ENCODE peak calls at places on chromosomes 7 and 10, in five cellular contexts. W is PC-9, Z is B cell, D is progenitor cell of endocrine pancreas, M is neural crest cell. C is an unnamed sample.

GRCh38 chr7:562394-562675 is 42.7 kb upstream of the PDGFA start:
- DNase-seq in W (no peak), Z (no peak), D (no peak), M (no peak), C (no peak)

GRCh38 chr7:24826662-24827020 is 69.4 kb upstream of the GSDME start:
- DNase-seq in W (no peak), Z (no peak), D (no peak), M (no peak), C (no peak)

GRCh38 chr7:111485981-111486380 is 76.3 kb downstream of the IMMP2L start:
- DNase-seq in W (no peak), Z (no peak), D (no peak), M (no peak), C (no peak)

GRCh38 chr7:139902436-139903102 is 73.5 kb downstream of the TBXAS1 start:
- DNase-seq in W (no peak), Z (no peak), D (no peak), M (no peak), C (no peak)

GRCh38 chr10:130337305-130337640 is 201.1 kb downstream of the GLRX3 start:
- DNase-seq in W (no peak), Z (no peak), D (no peak), M (no peak), C (no peak)

GRCh38 chr10:13560597-13560996 is 26.2 kb upstream of the PRPF18 start:
- DNase-seq in W (no peak), Z (no peak), D (no peak), M (no peak), C (no peak)

GRCh38 chr10:78555128-78555527 is 513.6 kb upstream of the ZMIZ1 start:
- DNase-seq in W (no peak), Z (no peak), D (no peak), M (no peak), C (no peak)

GRCh38 chr7:117871778-117872538 is 1.3 kb downstream of the CTTNBP2 start:
- DNase-seq in W (no peak), Z (no peak), D (peak), M (peak), C (peak)

GRCh38 chr10:58641708-58642107 is 129.0 kb downstream of the BICC1 start:
- DNase-seq in W (no peak), Z (no peak), D (no peak), M (no peak), C (no peak)

GRCh38 chr10:58641095-58641531 is 128.4 kb downstream of the BICC1 start:
- DNase-seq in W (no peak), Z (no peak), D (no peak), M (no peak), C (no peak)

GRCh38 chr10:58643029-58643428 is 130.4 kb downstream of the BICC1 start:
- DNase-seq in W (no peak), Z (no peak), D (no peak), M (no peak), C (no peak)

GRCh38 chr10:58644311-58644710 is 131.6 kb downstream of the BICC1 start:
- DNase-seq in W (no peak), Z (no peak), D (no peak), M (no peak), C (no peak)

DNA sequence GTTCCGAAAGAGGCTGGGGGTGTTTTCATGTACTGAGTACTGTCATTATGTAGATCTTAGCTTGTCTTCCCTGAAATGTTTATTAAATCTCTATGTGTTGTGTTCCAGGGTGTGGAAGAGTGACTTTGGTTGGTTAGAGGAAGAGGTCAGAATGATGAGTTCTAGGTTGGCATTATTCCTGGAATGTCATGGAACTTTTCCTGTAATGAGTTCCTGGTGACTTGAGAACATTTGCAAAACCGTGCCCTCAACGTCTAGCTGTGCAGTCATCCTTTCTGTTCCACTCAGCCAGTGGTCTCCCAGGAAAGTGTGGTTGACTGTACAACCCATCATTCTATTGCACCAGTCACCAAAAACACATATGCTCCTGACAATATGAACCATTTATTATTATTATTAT is 129.6 kb downstream of the BICC1 start:
- DNase-seq in W (no peak), Z (no peak), D (no peak), M (no peak), C (no peak)
- TF ChIP-seq CTCF in W (no peak), Z (no peak), D (no peak), M (no peak), C (no peak)

GRCh38 chr10:93126484-93127052 is 52.9 kb downstream of the CYP26A1 start:
- DNase-seq in W (no peak), Z (no peak), D (no peak), M (no peak), C (no peak)
- TF ChIP-seq CTCF in W (peak), Z (peak), D (peak), M (peak), C (peak)

DNA sequence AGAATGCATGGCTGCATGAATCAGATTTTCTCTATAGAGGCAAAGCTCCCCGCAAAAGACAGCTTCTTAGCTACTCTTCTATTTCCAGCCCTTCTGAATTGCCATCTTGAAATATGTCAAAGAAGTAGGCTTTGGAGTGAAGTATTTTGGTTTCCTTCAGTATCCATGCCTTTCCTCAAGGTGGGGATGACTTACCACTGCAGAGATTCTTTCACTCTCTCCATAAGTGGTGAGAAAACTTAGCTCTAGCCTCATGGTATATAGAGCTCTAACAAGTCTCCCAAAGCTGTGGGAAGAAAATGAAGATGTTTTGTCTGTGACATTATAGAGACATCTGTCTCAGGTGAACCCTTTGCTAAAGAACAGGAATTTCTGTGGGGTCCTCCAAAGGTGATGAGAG is 89.6 kb upstream of the ITGB1 start:
- DNase-seq in W (no peak), Z (no peak), D (no peak), M (no peak), C (no peak)
- TF ChIP-seq CTCF in W (no peak), Z (no peak), D (no peak), M (no peak), C (no peak)

GRCh38 chr10:50417906-50418697 is 166.8 kb upstream of the ASAH2 start:
- DNase-seq in W (peak), Z (peak), D (peak), M (peak), C (peak)

GRCh38 chr10:50417486-50417905 is 166.2 kb upstream of the ASAH2 start:
- DNase-seq in W (no peak), Z (no peak), D (no peak), M (no peak), C (no peak)

GRCh38 chr10:50415292-50415691 is 164.0 kb upstream of the ASAH2 start:
- DNase-seq in W (no peak), Z (no peak), D (no peak), M (no peak), C (no peak)

GRCh38 chr10:50416885-50417284 is 165.6 kb upstream of the ASAH2 start:
- DNase-seq in W (peak), Z (no peak), D (no peak), M (no peak), C (no peak)

GRCh38 chr10:50416181-50416824 is 165.0 kb upstream of the ASAH2 start:
- DNase-seq in W (peak), Z (no peak), D (no peak), M (no peak), C (no peak)
- TF ChIP-seq CTCF in W (peak), Z (no peak), D (no peak), M (peak), C (no peak)